ENCODE peak calls at places on chromosome 16, in four cellular contexts. One of them, this sample, is unnamed.

GRCh38 chr16:67415872-67416793 is at the start of gene ZDHHC1:
- DNase-seq in mesothelial cell of epicardium: peak; percentile 84
- DNase-seq in lung: peak; percentile 61
- DNase-seq in H1: peak; percentile 94
- DNase-seq in this sample: peak; percentile 33

GRCh38 chr16:50259334-50260205 is 6.8 kb upstream of the ADCY7 start:
- DNase-seq in mesothelial cell of epicardium: no peak
- DNase-seq in lung: no peak
- DNase-seq in H1: no peak
- DNase-seq in this sample: no peak

GRCh38 chr16:23858496-23859062 is 22.8 kb downstream of the PRKCB start:
- DNase-seq in mesothelial cell of epicardium: no peak
- DNase-seq in lung: no peak
- DNase-seq in H1: no peak
- DNase-seq in this sample: no peak

GRCh38 chr16:2724816-2725348 is 4.9 kb upstream of the PRSS27 start:
- DNase-seq in lung: no peak
- DNase-seq in mesothelial cell of epicardium: no peak
- DNase-seq in H1: no peak
- DNase-seq in this sample: no peak

GRCh38 chr16:57534881-57535658 is 1.3 kb downstream of the CCDC102A start:
- DNase-seq in mesothelial cell of epicardium: peak; percentile 37
- DNase-seq in H1: peak; percentile 51
- DNase-seq in lung: no peak
- DNase-seq in this sample: no peak

GRCh38 chr16:76926595-76926994 is 264.4 kb upstream of the MON1B start:
- DNase-seq in mesothelial cell of epicardium: no peak
- DNase-seq in lung: no peak
- DNase-seq in H1: no peak
- DNase-seq in this sample: no peak

GRCh38 chr16:88497561-88498420 is 44.7 kb downstream of the ZFPM1 start:
- DNase-seq in H1: no peak
- DNase-seq in lung: no peak
- DNase-seq in mesothelial cell of epicardium: peak; percentile 76
- DNase-seq in this sample: no peak

GRCh38 chr16:49620158-49620867 is 235.6 kb downstream of the ZNF423 start:
- DNase-seq in lung: peak; percentile 40
- DNase-seq in mesothelial cell of epicardium: peak; percentile 64
- DNase-seq in H1: no peak
- DNase-seq in this sample: peak; percentile 17

GRCh38 chr16:67199011-67199807 is at the start of gene ELMO3:
- DNase-seq in H1: peak; percentile 85
- DNase-seq in mesothelial cell of epicardium: peak; percentile 47
- DNase-seq in lung: peak; percentile 63
- DNase-seq in this sample: no peak

GRCh38 chr16:78425957-78426590 is 326.6 kb downstream of the WWOX start:
- DNase-seq in lung: no peak
- DNase-seq in mesothelial cell of epicardium: no peak
- DNase-seq in H1: no peak
- DNase-seq in this sample: no peak

GRCh38 chr16:67190448-67191399 is 788 bp upstream of the EXOC3L1 start:
- DNase-seq in lung: no peak
- DNase-seq in H1: no peak
- DNase-seq in mesothelial cell of epicardium: no peak
- DNase-seq in this sample: no peak

GRCh38 chr16:50924759-50925545 is 183.1 kb downstream of the CYLD start:
- DNase-seq in lung: no peak
- DNase-seq in mesothelial cell of epicardium: no peak
- DNase-seq in H1: no peak
- DNase-seq in this sample: no peak

GRCh38 chr16:52592778-52593177 is 45.8 kb upstream of the TOX3 start:
- DNase-seq in mesothelial cell of epicardium: no peak
- DNase-seq in lung: no peak
- DNase-seq in H1: no peak
- DNase-seq in this sample: no peak

GRCh38 chr16:12458591-12459400 is 344.9 kb downstream of the CPPED1 start:
- DNase-seq in lung: peak; percentile 53
- DNase-seq in mesothelial cell of epicardium: no peak
- DNase-seq in H1: no peak
- DNase-seq in this sample: no peak

GRCh38 chr16:81174644-81175324 is 63.7 kb upstream of the BCO1 start:
- DNase-seq in mesothelial cell of epicardium: no peak
- DNase-seq in H1: no peak
- DNase-seq in lung: no peak
- DNase-seq in this sample: peak; percentile 19

GRCh38 chr16:66894948-66895696 is 14.8 kb downstream of the PDP2 start:
- DNase-seq in lung: peak; percentile 72
- DNase-seq in H1: peak; percentile 72
- DNase-seq in mesothelial cell of epicardium: peak; percentile 70
- DNase-seq in this sample: peak; percentile 71

GRCh38 chr16:25501530-25502255 is 190.1 kb upstream of the HS3ST4 start:
- DNase-seq in lung: no peak
- DNase-seq in H1: no peak
- DNase-seq in mesothelial cell of epicardium: no peak
- DNase-seq in this sample: no peak

GRCh38 chr16:4226251-4227039 is 15.4 kb downstream of the SRL start:
- DNase-seq in mesothelial cell of epicardium: no peak
- DNase-seq in lung: no peak
- DNase-seq in H1: no peak
- DNase-seq in this sample: no peak

GRCh38 chr16:69924777-69925191 is 26.4 kb upstream of the CLEC18A start:
- DNase-seq in mesothelial cell of epicardium: no peak
- DNase-seq in H1: no peak
- DNase-seq in lung: no peak
- DNase-seq in this sample: no peak

GRCh38 chr16:88415381-88416323 is 32.9 kb downstream of the ZNF469 start:
- DNase-seq in lung: no peak
- DNase-seq in mesothelial cell of epicardium: no peak
- DNase-seq in H1: no peak
- DNase-seq in this sample: no peak

GRCh38 chr16:70574595-70575271 is 51.1 kb downstream of the SF3B3 start:
- DNase-seq in H1: no peak
- DNase-seq in lung: no peak
- DNase-seq in mesothelial cell of epicardium: no peak
- DNase-seq in this sample: no peak

DNA sequence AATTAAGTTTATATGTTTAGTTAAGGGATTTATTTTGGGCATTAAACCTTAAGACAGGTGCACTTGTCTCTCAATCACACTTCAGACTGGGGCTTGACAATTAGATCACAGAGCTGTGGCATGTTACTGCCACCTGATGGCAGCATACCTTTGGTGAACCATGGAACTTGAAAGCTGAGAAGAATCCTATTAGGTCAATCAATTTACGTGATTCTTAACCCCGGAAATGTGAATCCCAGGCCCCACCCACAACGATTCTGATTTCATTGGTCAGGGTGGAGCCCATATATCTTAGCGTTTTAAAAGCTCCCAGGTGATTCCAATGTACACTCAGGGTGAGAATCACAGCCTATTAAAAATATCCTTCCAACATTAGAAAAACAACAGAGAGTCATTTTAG is 91.0 kb downstream of the GSG1L start:
- DNase-seq in H1: peak; percentile 53
- DNase-seq in lung: no peak
- DNase-seq in mesothelial cell of epicardium: no peak
- DNase-seq in this sample: peak; percentile 1
- TF ChIP-seq CTCF in H1: peak; percentile 10
- TF ChIP-seq CTCF in lung: no peak
- TF ChIP-seq CTCF in mesothelial cell of epicardium: no peak
- TF ChIP-seq CTCF in this sample: peak; percentile 74

DNA sequence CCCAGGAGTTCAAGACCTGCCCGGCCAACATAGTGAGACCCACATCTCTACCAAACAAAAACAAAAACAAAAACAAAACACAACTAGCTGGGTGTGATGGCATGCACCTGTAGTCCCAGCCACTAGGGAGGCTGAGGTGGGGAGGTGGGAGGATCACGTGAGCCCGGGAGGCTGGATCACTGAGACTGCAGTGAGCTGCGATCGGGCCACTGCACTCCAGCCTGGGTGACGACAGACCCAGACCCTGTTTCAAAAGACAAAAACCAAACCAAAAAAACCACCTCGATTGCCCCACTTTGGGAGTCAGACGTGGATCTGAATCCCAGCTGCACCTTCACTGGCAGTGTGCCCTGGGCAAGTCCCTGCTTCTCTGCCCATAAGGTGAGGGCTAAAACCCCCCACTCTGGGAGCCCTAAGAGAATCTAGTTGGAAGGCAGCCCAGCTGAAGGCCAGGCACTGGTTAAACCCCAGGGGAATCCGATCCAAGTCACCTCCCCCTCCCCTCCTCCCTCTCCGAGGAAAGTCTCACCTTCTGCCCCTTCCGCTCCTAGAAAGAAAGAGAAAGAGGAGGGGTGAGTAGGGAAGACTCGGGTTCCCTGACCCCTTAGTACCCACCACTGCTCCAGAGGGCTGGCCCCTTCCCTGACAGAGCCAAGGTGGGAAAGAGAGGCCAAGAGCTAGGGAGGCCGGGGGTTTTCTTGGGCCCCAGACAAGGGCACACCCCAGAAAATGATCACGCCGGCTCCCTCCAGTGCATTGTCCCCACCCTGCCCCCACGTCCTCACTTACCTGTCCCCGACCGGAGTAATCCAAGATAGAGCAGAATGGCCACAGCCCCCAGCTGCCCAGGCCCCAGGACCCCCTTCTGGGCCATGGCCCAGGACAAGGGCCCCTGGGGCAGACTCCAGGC is 647 bp downstream of the PRSS8 start:
- DNase-seq in mesothelial cell of epicardium: peak; percentile 60
- DNase-seq in H1: peak; percentile 66
- DNase-seq in lung: peak; percentile 64
- DNase-seq in this sample: no peak
- TF ChIP-seq CTCF in mesothelial cell of epicardium: no peak
- TF ChIP-seq CTCF in H1: no peak
- TF ChIP-seq CTCF in lung: no peak
- TF ChIP-seq CTCF in this sample: no peak

GRCh38 chr16:31377210-31377903 is 15.8 kb upstream of the ITGAD start:
- DNase-seq in mesothelial cell of epicardium: no peak
- DNase-seq in H1: no peak
- DNase-seq in lung: no peak
- DNase-seq in this sample: no peak

GRCh38 chr16:31386157-31386984 is 6.8 kb upstream of the ITGAD start:
- DNase-seq in lung: no peak
- DNase-seq in mesothelial cell of epicardium: no peak
- DNase-seq in H1: no peak
- DNase-seq in this sample: peak; percentile 79

GRCh38 chr16:31380201-31380600 is 12.9 kb upstream of the ITGAD start:
- DNase-seq in mesothelial cell of epicardium: no peak
- DNase-seq in H1: no peak
- DNase-seq in lung: no peak
- DNase-seq in this sample: no peak

GRCh38 chr16:31385680-31386079 is 7.5 kb upstream of the ITGAD start:
- DNase-seq in mesothelial cell of epicardium: no peak
- DNase-seq in lung: no peak
- DNase-seq in H1: no peak
- DNase-seq in this sample: no peak

GRCh38 chr16:31382485-31383161 is 10.5 kb upstream of the ITGAD start:
- DNase-seq in mesothelial cell of epicardium: peak; percentile 65
- DNase-seq in H1: peak; percentile 88
- DNase-seq in lung: peak; percentile 56
- DNase-seq in this sample: peak; percentile 41
- TF ChIP-seq CTCF in mesothelial cell of epicardium: peak; percentile 51
- TF ChIP-seq CTCF in H1: peak; percentile 96
- TF ChIP-seq CTCF in lung: peak; percentile 23
- TF ChIP-seq CTCF in this sample: peak; percentile 86

GRCh38 chr16:5252800-5253199 is 155.2 kb upstream of the EEF2KMT start:
- DNase-seq in lung: no peak
- DNase-seq in H1: no peak
- DNase-seq in mesothelial cell of epicardium: no peak
- DNase-seq in this sample: no peak
- TF ChIP-seq CTCF in lung: no peak
- TF ChIP-seq CTCF in H1: no peak
- TF ChIP-seq CTCF in mesothelial cell of epicardium: no peak
- TF ChIP-seq CTCF in this sample: no peak

DNA sequence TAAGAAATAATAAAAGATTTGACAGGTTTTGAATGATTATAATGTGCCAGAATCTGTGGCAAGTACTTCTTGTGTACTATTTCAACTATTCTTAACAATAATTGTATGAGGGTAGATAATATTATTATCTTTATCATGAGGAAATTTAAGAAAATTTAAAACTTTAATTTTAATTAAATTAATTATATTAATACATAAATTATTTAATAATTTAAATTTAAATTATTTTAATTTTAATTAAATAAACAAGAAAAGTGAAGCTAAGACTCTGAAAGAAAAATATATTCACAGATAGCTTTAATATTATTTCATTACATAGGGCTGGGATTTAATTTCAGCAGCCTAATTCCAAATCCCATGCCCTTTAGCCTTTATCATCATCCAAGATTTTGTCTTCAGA is 31.4 kb upstream of the NETO2 start:
- DNase-seq in lung: no peak
- DNase-seq in mesothelial cell of epicardium: no peak
- DNase-seq in H1: no peak
- DNase-seq in this sample: no peak
- TF ChIP-seq CTCF in lung: no peak
- TF ChIP-seq CTCF in mesothelial cell of epicardium: no peak
- TF ChIP-seq CTCF in H1: no peak
- TF ChIP-seq CTCF in this sample: no peak

This sample was measured in HFFc6.